ENCODE peak calls at places on chromosomes 16 and 17, in nine cellular contexts. One of them, this sample, is unnamed.

GRCh38 chr17:68378202-68379149 is 78.8 kb downstream of the WIPI1 start:
- DNase-seq in neural crest cell: peak
- DNase-seq in MM.1S: no peak
- DNase-seq in bronchial epithelial cell: peak
- DNase-seq in BE2C: no peak
- DNase-seq in progenitor cell of endocrine pancreas: no peak
- DNase-seq in OCI-LY7: no peak
- DNase-seq in HFF-Myc: peak
- DNase-seq in AG04450: peak
- DNase-seq in this sample: no peak

GRCh38 chr16:15643453-15644305 is 725 bp upstream of the MARF1 start:
- DNase-seq in neural crest cell: peak
- DNase-seq in MM.1S: peak
- DNase-seq in bronchial epithelial cell: peak
- DNase-seq in BE2C: peak
- DNase-seq in progenitor cell of endocrine pancreas: no peak
- DNase-seq in OCI-LY7: peak
- DNase-seq in HFF-Myc: no peak
- DNase-seq in AG04450: peak
- DNase-seq in this sample: no peak

GRCh38 chr16:85334718-85335583 is 222.7 kb upstream of the CIBAR2 start:
- DNase-seq in neural crest cell: peak
- DNase-seq in MM.1S: no peak
- DNase-seq in bronchial epithelial cell: peak
- DNase-seq in BE2C: peak
- DNase-seq in progenitor cell of endocrine pancreas: peak
- DNase-seq in OCI-LY7: peak
- DNase-seq in HFF-Myc: no peak
- DNase-seq in AG04450: no peak
- DNase-seq in this sample: no peak

GRCh38 chr17:8391711-8392110 is 5.9 kb downstream of the RNF222 start:
- DNase-seq in neural crest cell: no peak
- DNase-seq in MM.1S: no peak
- DNase-seq in bronchial epithelial cell: peak
- DNase-seq in BE2C: no peak
- DNase-seq in progenitor cell of endocrine pancreas: no peak
- DNase-seq in OCI-LY7: no peak
- DNase-seq in HFF-Myc: no peak
- DNase-seq in AG04450: no peak
- DNase-seq in this sample: no peak

GRCh38 chr17:21286066-21286770 is 1.7 kb downstream of the MAP2K3 start:
- DNase-seq in neural crest cell: no peak
- DNase-seq in MM.1S: no peak
- DNase-seq in bronchial epithelial cell: peak
- DNase-seq in BE2C: peak
- DNase-seq in progenitor cell of endocrine pancreas: no peak
- DNase-seq in OCI-LY7: peak
- DNase-seq in HFF-Myc: peak
- DNase-seq in AG04450: peak
- DNase-seq in this sample: no peak

GRCh38 chr16:88071908-88072307 is 120.7 kb downstream of the BANP start:
- DNase-seq in neural crest cell: no peak
- DNase-seq in MM.1S: no peak
- DNase-seq in bronchial epithelial cell: no peak
- DNase-seq in BE2C: no peak
- DNase-seq in progenitor cell of endocrine pancreas: no peak
- DNase-seq in OCI-LY7: no peak
- DNase-seq in HFF-Myc: no peak
- DNase-seq in AG04450: no peak
- DNase-seq in this sample: no peak

GRCh38 chr16:86928517-86929148 is 350.3 kb downstream of the FOXL1 start:
- DNase-seq in neural crest cell: no peak
- DNase-seq in MM.1S: no peak
- DNase-seq in bronchial epithelial cell: no peak
- DNase-seq in BE2C: no peak
- DNase-seq in progenitor cell of endocrine pancreas: no peak
- DNase-seq in OCI-LY7: no peak
- DNase-seq in HFF-Myc: no peak
- DNase-seq in AG04450: no peak
- DNase-seq in this sample: peak

GRCh38 chr17:2171725-2172446 is 117.0 kb downstream of the HIC1 start:
- DNase-seq in neural crest cell: no peak
- DNase-seq in MM.1S: no peak
- DNase-seq in bronchial epithelial cell: peak
- DNase-seq in BE2C: no peak
- DNase-seq in progenitor cell of endocrine pancreas: no peak
- DNase-seq in OCI-LY7: no peak
- DNase-seq in HFF-Myc: no peak
- DNase-seq in AG04450: peak
- DNase-seq in this sample: no peak

GRCh38 chr17:57657211-57657610 is 87.9 kb downstream of the CCDC182 start:
- DNase-seq in neural crest cell: no peak
- DNase-seq in MM.1S: no peak
- DNase-seq in bronchial epithelial cell: no peak
- DNase-seq in BE2C: no peak
- DNase-seq in progenitor cell of endocrine pancreas: no peak
- DNase-seq in OCI-LY7: no peak
- DNase-seq in HFF-Myc: no peak
- DNase-seq in AG04450: no peak
- DNase-seq in this sample: no peak

GRCh38 chr17:20010886-20011402 is 1.8 kb downstream of the SPECC1 start:
- DNase-seq in neural crest cell: no peak
- DNase-seq in MM.1S: no peak
- DNase-seq in bronchial epithelial cell: no peak
- DNase-seq in BE2C: no peak
- DNase-seq in progenitor cell of endocrine pancreas: no peak
- DNase-seq in OCI-LY7: no peak
- DNase-seq in HFF-Myc: no peak
- DNase-seq in AG04450: no peak
- DNase-seq in this sample: no peak

GRCh38 chr17:82929676-82930042 is 89.8 kb upstream of the ZNF750 start:
- DNase-seq in neural crest cell: no peak
- DNase-seq in MM.1S: no peak
- DNase-seq in bronchial epithelial cell: no peak
- DNase-seq in BE2C: peak
- DNase-seq in progenitor cell of endocrine pancreas: no peak
- DNase-seq in OCI-LY7: no peak
- DNase-seq in HFF-Myc: no peak
- DNase-seq in AG04450: no peak
- DNase-seq in this sample: no peak

GRCh38 chr17:37490022-37490587 is 414 bp downstream of the DUSP14 start:
- DNase-seq in neural crest cell: peak
- DNase-seq in MM.1S: peak
- DNase-seq in bronchial epithelial cell: peak
- DNase-seq in BE2C: peak
- DNase-seq in progenitor cell of endocrine pancreas: peak
- DNase-seq in OCI-LY7: peak
- DNase-seq in HFF-Myc: no peak
- DNase-seq in AG04450: no peak
- DNase-seq in this sample: peak

GRCh38 chr16:66359811-66360608 is 6.5 kb upstream of the CDH5 start:
- DNase-seq in neural crest cell: no peak
- DNase-seq in MM.1S: no peak
- DNase-seq in bronchial epithelial cell: peak
- DNase-seq in BE2C: peak
- DNase-seq in progenitor cell of endocrine pancreas: no peak
- DNase-seq in OCI-LY7: no peak
- DNase-seq in HFF-Myc: no peak
- DNase-seq in AG04450: no peak
- DNase-seq in this sample: no peak

GRCh38 chr17:59154721-59155438 is at the start of gene SKA2:
- DNase-seq in neural crest cell: peak
- DNase-seq in MM.1S: no peak
- DNase-seq in bronchial epithelial cell: no peak
- DNase-seq in BE2C: peak
- DNase-seq in progenitor cell of endocrine pancreas: peak
- DNase-seq in OCI-LY7: peak
- DNase-seq in HFF-Myc: peak
- DNase-seq in AG04450: no peak
- DNase-seq in this sample: no peak

GRCh38 chr17:57521606-57522435 is 223.3 kb downstream of the CCDC182 start:
- DNase-seq in neural crest cell: no peak
- DNase-seq in MM.1S: no peak
- DNase-seq in bronchial epithelial cell: no peak
- DNase-seq in BE2C: no peak
- DNase-seq in progenitor cell of endocrine pancreas: no peak
- DNase-seq in OCI-LY7: no peak
- DNase-seq in HFF-Myc: no peak
- DNase-seq in AG04450: no peak
- DNase-seq in this sample: no peak

GRCh38 chr16:86296263-86296662 is 214.1 kb upstream of the FOXF1 start:
- DNase-seq in neural crest cell: no peak
- DNase-seq in MM.1S: no peak
- DNase-seq in bronchial epithelial cell: no peak
- DNase-seq in BE2C: no peak
- DNase-seq in progenitor cell of endocrine pancreas: no peak
- DNase-seq in OCI-LY7: no peak
- DNase-seq in HFF-Myc: no peak
- DNase-seq in AG04450: no peak
- DNase-seq in this sample: no peak

GRCh38 chr17:82690786-82691489 is 7.6 kb downstream of the RAB40B start:
- DNase-seq in neural crest cell: no peak
- DNase-seq in MM.1S: no peak
- DNase-seq in bronchial epithelial cell: no peak
- DNase-seq in BE2C: no peak
- DNase-seq in progenitor cell of endocrine pancreas: no peak
- DNase-seq in OCI-LY7: no peak
- DNase-seq in HFF-Myc: no peak
- DNase-seq in AG04450: no peak
- DNase-seq in this sample: no peak

GRCh38 chr16:31181102-31181830 is 1.3 kb downstream of the FUS start:
- DNase-seq in neural crest cell: no peak
- DNase-seq in MM.1S: no peak
- DNase-seq in bronchial epithelial cell: peak
- DNase-seq in BE2C: peak
- DNase-seq in progenitor cell of endocrine pancreas: no peak
- DNase-seq in OCI-LY7: peak
- DNase-seq in HFF-Myc: no peak
- DNase-seq in AG04450: no peak
- DNase-seq in this sample: no peak

GRCh38 chr17:50609376-50610074 is 25.2 kb upstream of the ABCC3 start:
- DNase-seq in neural crest cell: no peak
- DNase-seq in MM.1S: no peak
- DNase-seq in bronchial epithelial cell: no peak
- DNase-seq in BE2C: no peak
- DNase-seq in progenitor cell of endocrine pancreas: no peak
- DNase-seq in OCI-LY7: no peak
- DNase-seq in HFF-Myc: no peak
- DNase-seq in AG04450: no peak
- DNase-seq in this sample: no peak

GRCh38 chr17:14196337-14196997 is 40.2 kb downstream of the CDRT15 start:
- DNase-seq in neural crest cell: no peak
- DNase-seq in MM.1S: no peak
- DNase-seq in bronchial epithelial cell: no peak
- DNase-seq in BE2C: no peak
- DNase-seq in progenitor cell of endocrine pancreas: no peak
- DNase-seq in OCI-LY7: peak
- DNase-seq in HFF-Myc: no peak
- DNase-seq in AG04450: no peak
- DNase-seq in this sample: no peak

GRCh38 chr16:30409125-30410060 is 2.0 kb downstream of the ZNF771 start:
- DNase-seq in neural crest cell: peak
- DNase-seq in MM.1S: peak
- DNase-seq in bronchial epithelial cell: peak
- DNase-seq in BE2C: peak
- DNase-seq in progenitor cell of endocrine pancreas: peak
- DNase-seq in OCI-LY7: peak
- DNase-seq in HFF-Myc: no peak
- DNase-seq in AG04450: peak
- DNase-seq in this sample: peak

GRCh38 chr16:83689385-83689831 is 118.4 kb upstream of the HSBP1 start:
- DNase-seq in neural crest cell: no peak
- DNase-seq in MM.1S: no peak
- DNase-seq in bronchial epithelial cell: peak
- DNase-seq in BE2C: no peak
- DNase-seq in progenitor cell of endocrine pancreas: no peak
- DNase-seq in OCI-LY7: no peak
- DNase-seq in HFF-Myc: peak
- DNase-seq in AG04450: peak
- DNase-seq in this sample: peak

DNA sequence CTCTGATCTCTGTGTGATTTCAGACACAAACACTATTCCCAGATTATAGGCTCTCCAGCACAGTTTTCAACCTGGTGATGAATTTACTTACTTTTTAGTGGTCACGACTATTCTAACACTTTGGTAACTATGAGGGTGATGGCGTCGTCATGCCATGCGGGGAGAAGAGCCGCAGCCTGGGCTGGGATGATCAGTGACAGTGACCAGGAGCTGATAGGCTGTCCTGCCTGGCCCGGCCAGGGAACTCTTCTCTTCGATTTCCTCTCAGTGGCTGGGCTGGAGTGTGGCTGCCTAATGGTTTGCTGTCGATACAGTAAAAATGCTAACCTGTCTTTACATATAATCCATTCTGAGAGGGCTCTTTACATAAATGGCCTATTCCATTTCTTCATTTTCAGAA is 113.1 kb downstream of the IRX3 start:
- DNase-seq in neural crest cell: no peak
- DNase-seq in MM.1S: no peak
- DNase-seq in bronchial epithelial cell: no peak
- DNase-seq in BE2C: no peak
- DNase-seq in progenitor cell of endocrine pancreas: no peak
- DNase-seq in OCI-LY7: no peak
- DNase-seq in HFF-Myc: no peak
- DNase-seq in AG04450: no peak
- DNase-seq in this sample: no peak
- TF ChIP-seq CTCF in neural crest cell: no peak
- TF ChIP-seq CTCF in MM.1S: no peak
- TF ChIP-seq CTCF in bronchial epithelial cell: no peak
- TF ChIP-seq CTCF in BE2C: no peak
- TF ChIP-seq CTCF in progenitor cell of endocrine pancreas: no peak
- TF ChIP-seq CTCF in OCI-LY7: no peak
- TF ChIP-seq CTCF in HFF-Myc: no peak
- TF ChIP-seq CTCF in AG04450: no peak
- TF ChIP-seq CTCF in this sample: no peak

GRCh38 chr17:76452646-76453430 is at the start of gene UBE2O:
- DNase-seq in neural crest cell: peak
- DNase-seq in MM.1S: peak
- DNase-seq in bronchial epithelial cell: peak
- DNase-seq in BE2C: peak
- DNase-seq in progenitor cell of endocrine pancreas: peak
- DNase-seq in OCI-LY7: peak
- DNase-seq in HFF-Myc: peak
- DNase-seq in AG04450: no peak
- DNase-seq in this sample: peak
- TF ChIP-seq CTCF in neural crest cell: peak
- TF ChIP-seq CTCF in MM.1S: peak
- TF ChIP-seq CTCF in bronchial epithelial cell: peak
- TF ChIP-seq CTCF in BE2C: peak
- TF ChIP-seq CTCF in progenitor cell of endocrine pancreas: peak
- TF ChIP-seq CTCF in OCI-LY7: peak
- TF ChIP-seq CTCF in HFF-Myc: peak
- TF ChIP-seq CTCF in AG04450: peak
- TF ChIP-seq CTCF in this sample: peak

GRCh38 chr17:41667280-41668008 is 21.2 kb upstream of the EIF1 start:
- DNase-seq in neural crest cell: no peak
- DNase-seq in MM.1S: no peak
- DNase-seq in bronchial epithelial cell: no peak
- DNase-seq in BE2C: no peak
- DNase-seq in progenitor cell of endocrine pancreas: no peak
- DNase-seq in OCI-LY7: no peak
- DNase-seq in HFF-Myc: no peak
- DNase-seq in AG04450: no peak
- DNase-seq in this sample: peak
- TF ChIP-seq CTCF in neural crest cell: no peak
- TF ChIP-seq CTCF in MM.1S: no peak
- TF ChIP-seq CTCF in bronchial epithelial cell: no peak
- TF ChIP-seq CTCF in BE2C: no peak
- TF ChIP-seq CTCF in progenitor cell of endocrine pancreas: no peak
- TF ChIP-seq CTCF in OCI-LY7: peak
- TF ChIP-seq CTCF in HFF-Myc: no peak
- TF ChIP-seq CTCF in AG04450: no peak
- TF ChIP-seq CTCF in this sample: no peak

GRCh38 chr17:16997514-16998429 is 25.9 kb upstream of the TNFRSF13B start:
- DNase-seq in neural crest cell: no peak
- DNase-seq in MM.1S: no peak
- DNase-seq in bronchial epithelial cell: no peak
- DNase-seq in BE2C: no peak
- DNase-seq in progenitor cell of endocrine pancreas: no peak
- DNase-seq in OCI-LY7: peak
- DNase-seq in HFF-Myc: no peak
- DNase-seq in AG04450: no peak
- DNase-seq in this sample: no peak
- TF ChIP-seq CTCF in neural crest cell: no peak
- TF ChIP-seq CTCF in MM.1S: peak
- TF ChIP-seq CTCF in bronchial epithelial cell: no peak
- TF ChIP-seq CTCF in BE2C: no peak
- TF ChIP-seq CTCF in progenitor cell of endocrine pancreas: no peak
- TF ChIP-seq CTCF in OCI-LY7: peak
- TF ChIP-seq CTCF in HFF-Myc: no peak
- TF ChIP-seq CTCF in AG04450: peak
- TF ChIP-seq CTCF in this sample: no peak

This sample was measured in GM10248.